ENCODE peak calls at places on chromosomes 13 and 19, in seven cellular contexts. K is H1, P is HepG2, W is K562, F is SK-N-SH, Q is HCT116, C is GM12878. I is an unnamed sample.

GRCh38 chr13:33628662-33629061 is 189.3 kb upstream of the RFC3 start:
- DNase-seq in W (no peak), Q (no peak), P (no peak), F (no peak), C (no peak), K (no peak), I (no peak)

GRCh38 chr19:44050740-44051653 is 839 bp upstream of the ZNF223 start:
- DNase-seq in Q (no peak), W (no peak), C (no peak), P (no peak), K (no peak), F (no peak), I (no peak)

GRCh38 chr19:13104848-13105646 is 2.4 kb upstream of the LYL1 start:
- DNase-seq in W (no peak), P (no peak), K (no peak), F (no peak), C (no peak), Q (no peak), I (no peak)

GRCh38 chr19:9342610-9343304 is 18.8 kb downstream of the ZNF559 start:
- DNase-seq in F (no peak), P (no peak), K (no peak), C (no peak), W (no peak), Q (no peak), I (no peak)

GRCh38 chr19:54160182-54160811 is 776 bp upstream of the LENG1 start:
- DNase-seq in K (peak; percentile 58), C (no peak), F (no peak), W (peak; percentile 57), Q (no peak), P (no peak), I (no peak)

GRCh38 chr13:28488376-28489005 is 6.4 kb downstream of the FLT1 start:
- DNase-seq in K (no peak), F (no peak), C (no peak), P (no peak), W (no peak), Q (no peak), I (no peak)

GRCh38 chr13:78102121-78102677 is 183.6 kb upstream of the EDNRB start:
- DNase-seq in Q (no peak), W (no peak), F (no peak), C (peak; percentile 5), P (no peak), K (no peak), I (no peak)

GRCh38 chr13:75341025-75341424 is 140.9 kb downstream of the TBC1D4 start:
- DNase-seq in C (no peak), F (no peak), Q (no peak), K (no peak), W (no peak), P (no peak), I (no peak)

GRCh38 chr19:54485846-54486245 is 12.8 kb upstream of the CDC42EP5 start:
- DNase-seq in K (no peak), P (no peak), W (no peak), C (no peak), Q (no peak), F (no peak), I (no peak)

GRCh38 chr19:44748426-44749254 is at the start of gene BCL3:
- DNase-seq in C (no peak), F (peak; percentile 76), K (no peak), W (peak; percentile 70), P (no peak), Q (no peak), I (peak; percentile 90)

GRCh38 chr13:27980280-27980998 is 8.1 kb downstream of the URAD start:
- DNase-seq in K (peak; percentile 65), P (no peak), Q (no peak), W (no peak), F (no peak), C (no peak), I (no peak)

GRCh38 chr13:30355405-30355741 is 48.0 kb upstream of the KATNAL1 start:
- DNase-seq in W (peak; percentile 51), K (peak; percentile 60), Q (no peak), C (no peak), P (peak; percentile 49), F (peak; percentile 51), I (no peak)
- TF ChIP-seq JUND in W (no peak), K (no peak), Q (no peak), C (no peak), P (no peak), F (no peak), I (no peak)

GRCh38 chr13:29937379-29937778 is 87.0 kb upstream of the UBL3 start:
- DNase-seq in W (no peak), Q (no peak), C (no peak), K (no peak), P (no peak), F (no peak), I (no peak)
- TF ChIP-seq JUND in W (no peak), Q (no peak), C (no peak), K (no peak), P (no peak), F (no peak), I (no peak)

DNA sequence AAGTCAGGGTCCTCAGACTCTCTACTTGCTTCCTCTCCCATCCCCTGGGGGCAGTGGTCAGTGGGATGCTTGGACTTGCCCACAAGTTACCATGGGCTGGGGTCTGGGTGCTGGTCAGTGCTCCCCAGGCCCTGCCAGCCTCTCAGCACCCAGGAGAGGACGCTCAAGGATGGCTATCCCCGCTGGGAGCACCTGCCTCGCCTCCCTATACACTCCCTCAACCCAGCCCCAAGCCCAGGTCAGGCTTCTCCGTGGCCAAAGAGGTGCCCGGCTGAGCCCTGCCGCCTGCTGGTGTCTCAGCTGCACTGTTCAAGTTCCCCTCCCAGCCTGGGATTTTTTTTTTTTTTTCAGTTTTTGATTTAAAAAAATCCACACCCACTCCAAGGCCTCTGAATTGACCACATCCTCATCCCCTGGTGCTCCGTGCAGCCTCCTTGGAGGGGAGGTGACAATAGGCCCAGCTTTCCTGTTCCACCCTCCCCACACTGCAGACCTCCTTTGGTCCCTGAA is 10.8 kb downstream of the F2RL3 start:
- DNase-seq in P (peak; percentile 22), Q (peak; percentile 35), W (peak; percentile 63), F (peak; percentile 53), K (peak; percentile 72), C (no peak), I (no peak)
- TF ChIP-seq JUND in P (no peak), Q (no peak), W (peak; percentile 27), F (no peak), K (no peak), C (no peak), I (no peak)

GRCh38 chr13:35478384-35479222 is 2.1 kb upstream of the MAB21L1 start:
- DNase-seq in W (no peak), F (peak; percentile 56), P (no peak), K (peak; percentile 74), C (no peak), Q (no peak), I (no peak)
- TF ChIP-seq JUND in W (no peak), F (no peak), P (no peak), K (no peak), C (no peak), Q (no peak), I (no peak)

GRCh38 chr19:8017808-8018207 is 12.4 kb upstream of the ELAVL1 start:
- DNase-seq in C (no peak), K (no peak), Q (no peak), W (peak; percentile 57), P (peak; percentile 45), F (no peak), I (peak; percentile 19)
- TF ChIP-seq JUND in C (no peak), K (no peak), Q (no peak), W (peak; percentile 22), P (no peak), F (no peak), I (no peak)

DNA sequence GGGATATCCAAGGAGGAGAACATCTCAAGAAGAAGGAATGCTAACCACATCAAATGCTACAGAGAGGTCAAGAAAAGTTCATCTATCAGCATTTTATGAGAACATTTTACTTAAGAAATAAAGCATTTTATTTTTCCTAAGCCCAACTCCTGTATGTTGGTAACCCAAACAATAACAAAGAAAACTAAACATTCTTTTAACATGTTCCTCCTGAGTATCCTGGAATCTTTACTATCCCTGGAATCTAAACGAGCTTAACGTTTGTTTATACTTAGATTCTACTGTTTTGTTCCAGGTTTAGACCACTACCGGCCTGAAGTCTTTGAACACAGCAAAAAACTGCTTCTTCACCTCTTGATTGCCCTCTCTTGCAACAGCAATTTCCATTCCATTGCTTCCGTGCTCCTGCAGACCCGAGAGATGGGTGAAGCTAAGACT is 89.7 kb downstream of the ZAR1L start:
- DNase-seq in Q (no peak), C (no peak), F (no peak), K (no peak), P (no peak), W (no peak), I (no peak)
- TF ChIP-seq JUND in Q (no peak), C (no peak), F (no peak), K (no peak), P (no peak), W (no peak), I (no peak)

GRCh38 chr19:2333027-2333806 is 4.7 kb downstream of the SPPL2B start:
- DNase-seq in F (no peak), K (peak; percentile 48), Q (no peak), P (no peak), C (no peak), W (no peak), I (no peak)
- TF ChIP-seq JUND in F (no peak), K (no peak), Q (no peak), P (no peak), C (no peak), W (no peak), I (no peak)

GRCh38 chr13:44305845-44306244 is 67.8 kb upstream of the SERP2 start:
- DNase-seq in F (no peak), C (no peak), K (no peak), W (no peak), Q (no peak), P (no peak), I (no peak)
- TF ChIP-seq JUND in F (no peak), C (no peak), K (no peak), W (no peak), Q (no peak), P (no peak), I (no peak)

GRCh38 chr13:40432018-40432978 is 234.1 kb downstream of the FOXO1 start:
- DNase-seq in C (peak; percentile 48), W (no peak), Q (no peak), K (no peak), F (no peak), P (no peak), I (no peak)

GRCh38 chr13:40430234-40430633 is 236.2 kb downstream of the FOXO1 start:
- DNase-seq in P (no peak), W (no peak), F (peak; percentile 27), K (no peak), Q (no peak), C (no peak), I (no peak)

GRCh38 chr13:40434516-40435397 is 231.7 kb downstream of the FOXO1 start:
- DNase-seq in Q (no peak), W (no peak), F (no peak), K (no peak), C (no peak), P (no peak), I (no peak)

GRCh38 chr13:40438022-40438692 is 228.3 kb downstream of the FOXO1 start:
- DNase-seq in F (no peak), Q (no peak), K (no peak), W (no peak), C (no peak), P (no peak), I (no peak)

GRCh38 chr13:40433577-40433976 is 232.9 kb downstream of the FOXO1 start:
- DNase-seq in W (no peak), C (no peak), P (no peak), K (no peak), Q (no peak), F (no peak), I (no peak)
- TF ChIP-seq JUND in W (no peak), C (no peak), P (no peak), K (no peak), Q (no peak), F (no peak), I (no peak)

GRCh38 chr19:45767410-45767880 is 1.6 kb downstream of the SIX5 start:
- DNase-seq in P (peak; percentile 78), C (no peak), W (peak; percentile 64), F (no peak), Q (no peak), K (no peak), I (peak; percentile 87)
- TF ChIP-seq JUND in P (no peak), C (no peak), W (no peak), F (no peak), Q (no peak), K (no peak), I (no peak)

I was measured in T47D.